ENCODE peak calls at places on chromosomes 3 and 15, in four cellular contexts. L is SK-N-MC, V is prostate gland, I is SK-N-SH. D is an unnamed sample.

GRCh38 chr3:143078883-143079282 is 40.7 kb upstream of the CHST2 start:
- DNase-seq in L (no peak), V (no peak), I (no peak), D (no peak)

GRCh38 chr15:62165793-62166380 is 802 bp upstream of the C2CD4B start:
- DNase-seq in L (no peak), V (no peak), I (no peak), D (no peak)

GRCh38 chr3:41148446-41148845 is 50.9 kb upstream of the CTNNB1 start:
- DNase-seq in L (no peak), V (no peak), I (peak; percentile 7), D (no peak)

GRCh38 chr15:41494190-41494921 is 682 bp downstream of the ITPKA start:
- DNase-seq in L (no peak), V (no peak), I (peak; percentile 78), D (no peak)

GRCh38 chr3:47410417-47410720 is 29.5 kb downstream of the PTPN23 start:
- DNase-seq in L (no peak), V (no peak), I (no peak), D (no peak)

GRCh38 chr15:79192462-79193036 is 90.0 kb upstream of the ANKRD34C start:
- DNase-seq in L (no peak), V (no peak), I (no peak), D (no peak)

GRCh38 chr3:187020376-187020775 is 90.0 kb downstream of the ST6GAL1 start:
- DNase-seq in L (no peak), V (no peak), I (no peak), D (no peak)

GRCh38 chr3:36193448-36193847 is 186.9 kb upstream of the STAC start:
- DNase-seq in L (no peak), V (no peak), I (no peak), D (no peak)

GRCh38 chr3:130963878-130964277 is 62.7 kb downstream of the ASTE1 start:
- DNase-seq in L (peak; percentile 34), V (no peak), I (no peak), D (no peak)

GRCh38 chr3:56799251-56799882 is 2.4 kb downstream of the ARHGEF3 start:
- DNase-seq in L (peak; percentile 42), V (peak; percentile 56), I (peak; percentile 59), D (no peak)

GRCh38 chr15:38021259-38021658 is 86.8 kb downstream of the TMCO5A start:
- DNase-seq in L (no peak), V (no peak), I (no peak), D (no peak)

GRCh38 chr3:16943857-16944256 is 59.1 kb downstream of the PLCL2 start:
- DNase-seq in L (no peak), V (no peak), I (no peak), D (no peak)

GRCh38 chr15:65204236-65204930 is 6.9 kb downstream of the CILP start:
- DNase-seq in L (no peak), V (no peak), I (no peak), D (no peak)

DNA sequence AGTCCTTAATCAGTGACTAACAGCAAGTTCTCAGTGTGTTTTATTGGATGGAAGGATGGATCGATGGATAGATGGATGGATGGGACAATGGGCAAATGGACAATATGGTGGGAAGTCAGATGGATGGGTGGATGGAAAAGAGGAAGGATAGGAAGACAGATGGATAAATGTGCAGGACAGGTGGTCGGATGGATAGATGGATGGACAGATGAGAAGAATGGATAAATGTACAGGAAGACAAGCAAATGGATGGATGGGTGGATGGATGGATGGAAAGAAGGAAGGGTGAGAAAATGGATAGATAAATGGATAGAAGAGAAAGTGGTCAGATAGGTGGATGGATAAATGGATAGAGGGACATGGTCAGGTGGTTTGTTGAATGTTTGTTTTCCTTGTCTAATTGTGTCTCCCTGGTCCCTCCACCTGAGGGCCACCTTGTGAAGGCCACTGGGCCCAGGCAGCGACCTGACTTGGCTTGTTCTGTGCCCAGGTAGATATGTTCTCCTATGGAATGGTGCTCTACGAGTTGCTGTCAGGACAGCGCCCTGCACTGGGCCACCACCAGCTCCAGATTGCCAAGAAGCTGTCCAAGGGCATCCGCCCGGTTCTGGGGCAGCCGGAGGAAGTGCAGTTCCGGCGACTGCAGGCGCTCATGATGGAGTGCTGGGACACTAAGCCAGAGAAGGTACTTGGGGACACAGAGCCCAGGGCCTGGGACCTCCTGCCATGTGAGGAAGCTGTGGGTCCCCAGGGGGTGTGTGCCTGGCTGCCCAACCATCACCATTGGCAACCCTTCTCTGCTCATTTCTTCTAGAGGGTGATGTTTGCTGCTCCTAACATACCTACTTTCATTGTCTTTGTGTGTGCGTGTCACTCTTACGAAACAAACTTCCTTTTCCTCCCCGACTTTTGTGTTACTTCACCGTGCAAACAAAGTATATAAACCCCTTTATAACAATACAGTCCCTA is 137.5 kb downstream of the LRRK1 start:
- DNase-seq in L (no peak), V (no peak), I (peak; percentile 7), D (no peak)
- TF ChIP-seq POLR2AphosphoS5 in L (no peak), V (no peak), I (no peak), D (no peak)

GRCh38 chr3:109852283-109852682 is 514.9 kb upstream of the DPPA4 start:
- DNase-seq in L (no peak), V (no peak), I (no peak), D (no peak)
- H3K9me3 ChIP-seq in L (no peaks in the 10 kb centered on the region), V (no peaks in the 10 kb centered on the region), I (peaks cover 10% of the 10 kb centered on the region), D (peaks cover 27% of the 10 kb centered on the region)

DNA sequence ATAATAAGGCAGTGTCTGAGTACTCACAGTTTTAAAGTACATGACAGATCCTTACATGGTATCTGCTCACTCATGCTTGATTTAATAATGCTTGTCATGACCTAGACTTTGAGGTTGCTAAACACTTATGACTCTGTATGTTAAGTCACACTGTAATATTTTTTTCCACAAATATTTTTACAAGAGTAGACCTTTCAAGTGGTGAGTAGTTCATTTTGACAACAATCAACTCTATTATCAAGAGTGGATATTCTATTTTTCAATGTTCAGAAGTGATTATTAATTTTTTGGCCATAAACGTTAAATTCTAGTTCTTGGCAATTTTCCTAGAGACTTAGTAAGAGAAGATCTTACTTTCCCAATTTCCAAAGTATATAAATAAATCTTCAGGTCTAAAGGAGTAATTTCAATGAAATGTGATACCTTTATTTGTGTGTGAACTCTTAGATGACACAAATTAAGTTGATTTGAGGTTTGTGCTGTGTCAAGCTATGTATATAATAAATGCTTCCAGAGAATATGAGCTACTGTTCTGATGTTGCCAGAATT is 104.5 kb downstream of the NLGN1 start:
- DNase-seq in L (peak; percentile 39), V (no peak), I (no peak), D (no peak)
- TF ChIP-seq POLR2AphosphoS5 in L (no peak), V (no peak), I (no peak), D (no peak)

GRCh38 chr15:24078310-24079029 is 391.4 kb upstream of the NDN start:
- DNase-seq in L (no peak), V (no peak), I (no peak), D (no peak)
- H3K9me3 ChIP-seq in L (no peaks in the 10 kb centered on the region), V (no peaks in the 10 kb centered on the region), I (no peaks in the 10 kb centered on the region), D (peaks cover 7% of the 10 kb centered on the region)

GRCh38 chr15:28184166-28184565 is 85.1 kb upstream of the OCA2 start:
- DNase-seq in L (no peak), V (no peak), I (no peak), D (no peak)
- TF ChIP-seq POLR2AphosphoS5 in L (no peak), V (no peak), I (no peak), D (no peak)

GRCh38 chr15:95432878-95433405 is 897.6 kb upstream of the NR2F2 start:
- DNase-seq in L (no peak), V (no peak), I (no peak), D (no peak)

GRCh38 chr15:95429345-95429744 is 901.2 kb upstream of the NR2F2 start:
- DNase-seq in L (peak; percentile 44), V (no peak), I (no peak), D (no peak)

GRCh38 chr15:95425859-95426258 is 904.6 kb upstream of the NR2F2 start:
- DNase-seq in L (no peak), V (no peak), I (no peak), D (no peak)

GRCh38 chr15:95431518-95431917 is 899.0 kb upstream of the NR2F2 start:
- DNase-seq in L (no peak), V (no peak), I (no peak), D (no peak)
- H3K9me3 ChIP-seq in L (no peaks in the 10 kb centered on the region), V (no peaks in the 10 kb centered on the region), I (no peaks in the 10 kb centered on the region), D (peaks cover 5% of the 10 kb centered on the region)

DNA sequence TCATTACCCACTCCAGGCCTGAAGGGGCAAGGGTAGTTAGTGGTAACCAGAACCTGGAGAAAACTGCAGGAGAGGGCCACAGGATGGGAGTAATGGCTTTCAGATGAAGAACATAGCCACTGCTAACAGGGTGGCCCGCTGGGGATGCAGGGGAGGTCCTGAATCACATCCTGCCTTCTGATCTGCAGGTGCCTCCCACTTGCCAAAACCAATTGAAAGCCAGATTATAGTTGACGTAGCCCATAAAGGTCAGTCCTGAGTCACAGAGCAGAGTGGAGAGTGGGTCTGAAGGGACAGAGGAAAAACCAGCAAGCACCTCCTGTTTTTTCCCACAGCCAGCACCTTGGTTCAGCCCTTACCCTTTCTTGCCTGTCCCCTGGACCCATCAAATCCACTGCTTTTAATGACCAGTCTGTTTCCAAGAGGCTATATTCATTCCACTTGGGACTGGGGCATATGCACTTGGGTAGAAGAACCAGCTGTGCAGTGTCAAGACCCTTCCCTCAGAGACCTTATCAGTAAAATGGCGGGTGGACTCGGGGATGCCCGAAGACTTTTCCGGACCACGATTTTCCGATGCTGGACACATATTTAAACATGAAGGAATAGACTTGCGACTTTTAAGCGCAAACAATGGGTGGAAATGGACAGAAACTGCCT is 605 bp upstream of the SLC35G2 start:
- DNase-seq in L (no peak), V (no peak), I (peak; percentile 76), D (no peak)
- TF ChIP-seq POLR2AphosphoS5 in L (no peak), V (no peak), I (peak; percentile 81), D (no peak)

GRCh38 chr3:6657591-6657990 is 203.3 kb upstream of the GRM7 start:
- DNase-seq in L (no peak), V (no peak), I (no peak), D (no peak)
- H3K9me3 ChIP-seq in L (no peaks in the 10 kb centered on the region), V (no peaks in the 10 kb centered on the region), I (peaks cover 3% of the 10 kb centered on the region), D (peaks cover 22% of the 10 kb centered on the region)

DNA sequence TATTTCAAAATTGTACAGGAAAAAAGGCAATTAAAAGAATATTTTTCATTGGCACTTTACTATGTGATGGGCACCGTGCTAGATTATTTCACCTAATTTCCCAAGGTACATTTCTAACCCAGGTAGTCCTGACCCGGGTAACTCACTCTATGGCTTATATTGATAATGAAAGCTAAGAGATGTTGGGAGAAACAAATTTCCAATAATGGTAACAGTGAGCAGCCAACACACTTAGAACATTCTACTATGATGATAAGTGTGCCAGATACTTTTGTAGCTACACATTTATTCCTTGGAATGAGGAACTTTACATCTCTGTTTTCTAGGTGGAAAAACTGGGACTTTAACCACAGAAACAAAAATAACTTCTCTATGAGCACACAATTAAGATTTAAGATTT is 7.5 kb downstream of the CCNL1 start:
- DNase-seq in L (no peak), V (no peak), I (no peak), D (no peak)
- TF ChIP-seq POLR2AphosphoS5 in L (no peak), V (no peak), I (peak; percentile 6), D (no peak)

DNA sequence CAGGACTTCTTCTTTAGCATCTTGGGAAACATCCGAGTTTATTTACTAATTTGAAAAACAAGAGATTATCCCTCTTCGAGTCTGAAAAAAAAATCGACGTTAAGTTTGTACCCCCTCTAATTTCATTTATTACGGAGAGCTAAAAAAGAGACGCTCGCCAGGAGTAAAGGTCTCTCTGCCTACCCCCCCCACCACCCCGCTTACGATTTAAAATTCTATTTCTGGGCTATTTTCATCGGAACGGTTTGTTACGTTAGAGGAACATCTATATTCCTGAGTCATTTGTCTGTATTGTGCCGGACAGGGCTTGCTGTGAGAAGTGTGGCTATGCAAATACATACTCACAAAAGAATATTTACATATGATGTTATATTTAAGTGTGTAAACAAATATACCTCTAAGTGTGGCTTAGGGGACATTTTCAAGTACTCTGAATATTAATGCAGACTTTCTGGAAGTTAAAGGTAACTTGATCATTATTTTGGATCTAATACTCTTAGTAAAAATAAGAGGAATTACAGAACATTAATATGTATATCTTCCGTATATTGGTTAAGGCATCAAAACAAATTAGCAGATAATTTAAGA is 1.4 kb upstream of the SHOX2 start:
- DNase-seq in L (no peak), V (no peak), I (no peak), D (no peak)
- H3K9me3 ChIP-seq in L (no peaks in the 10 kb centered on the region), V (no peaks in the 10 kb centered on the region), I (no peaks in the 10 kb centered on the region), D (no peaks in the 10 kb centered on the region)